ENCODE peak calls at places on chromosomes 5 and 9, in five cellular contexts. H is sigmoid colon, X is thyroid gland, N is IMR-90, O is A549. L is an unnamed sample. For H3K9me3, the result is how much of the 10 kb centered on the place peaks cover.

GRCh38 chr5:53616939-53617549 is 56.6 kb downstream of the NDUFS4 start:
- DNase-seq in N (peak), H (no peak), O (no peak), X (no peak), L (no peak)

GRCh38 chr9:133961226-133962165 is 30.6 kb downstream of the VAV2 start:
- DNase-seq in N (no peak), O (no peak), X (no peak), H (no peak), L (no peak)

GRCh38 chr5:31934156-31934555 is 240.0 kb downstream of the GOLPH3 start:
- DNase-seq in O (no peak), N (no peak), X (no peak), H (no peak), L (no peak)

GRCh38 chr5:367358-368130 is 46.0 kb downstream of the AHRR start:
- DNase-seq in O (no peak), N (no peak), X (no peak), H (no peak), L (no peak)

GRCh38 chr9:34929506-34930102 is 28.5 kb upstream of the PHF24 start:
- DNase-seq in H (no peak), N (peak), X (peak), O (peak), L (no peak)

GRCh38 chr9:33464045-33464636 is 9.6 kb downstream of the NOL6 start:
- DNase-seq in N (no peak), O (no peak), H (no peak), X (no peak), L (no peak)

GRCh38 chr9:109707355-109707754 is 72.6 kb upstream of the PALM2AKAP2 start:
- DNase-seq in O (no peak), H (no peak), N (no peak), X (no peak), L (peak)

GRCh38 chr9:132794730-132795380 is 83.2 kb downstream of the AK8 start:
- DNase-seq in H (no peak), N (no peak), X (no peak), O (no peak), L (no peak)

GRCh38 chr9:110170728-110171257 is 37.2 kb downstream of the C9orf152 start:
- DNase-seq in H (no peak), O (no peak), N (no peak), X (no peak), L (no peak)

GRCh38 chr9:121770415-121771273 is 119.2 kb downstream of the DAB2IP start:
- DNase-seq in O (no peak), H (peak), N (peak), X (peak), L (no peak)

GRCh38 chr9:124792976-124793594 is 16.2 kb downstream of the OLFML2A start:
- DNase-seq in X (peak), N (peak), H (no peak), O (no peak), L (peak)

GRCh38 chr9:27528278-27528885 is 1.2 kb downstream of the MOB3B start:
- DNase-seq in X (peak), N (peak), O (no peak), H (peak), L (peak)

GRCh38 chr9:27527702-27528277 is 1.8 kb downstream of the MOB3B start:
- DNase-seq in X (peak), N (no peak), O (no peak), H (no peak), L (no peak)

GRCh38 chr9:27528886-27529315 is 713 bp downstream of the MOB3B start:
- DNase-seq in X (peak), O (peak), H (peak), N (no peak), L (peak)

GRCh38 chr9:27530915-27531762 is 1.5 kb upstream of the MOB3B start:
- DNase-seq in N (no peak), H (no peak), X (no peak), O (no peak), L (no peak)

GRCh38 chr9:27529316-27530278 is at the start of gene MOB3B:
- DNase-seq in H (peak), N (peak), O (peak), X (peak), L (peak)
- TF ChIP-seq POLR2A in H (no peak), N (no peak), O (peak), X (no peak), L (peak)

DNA sequence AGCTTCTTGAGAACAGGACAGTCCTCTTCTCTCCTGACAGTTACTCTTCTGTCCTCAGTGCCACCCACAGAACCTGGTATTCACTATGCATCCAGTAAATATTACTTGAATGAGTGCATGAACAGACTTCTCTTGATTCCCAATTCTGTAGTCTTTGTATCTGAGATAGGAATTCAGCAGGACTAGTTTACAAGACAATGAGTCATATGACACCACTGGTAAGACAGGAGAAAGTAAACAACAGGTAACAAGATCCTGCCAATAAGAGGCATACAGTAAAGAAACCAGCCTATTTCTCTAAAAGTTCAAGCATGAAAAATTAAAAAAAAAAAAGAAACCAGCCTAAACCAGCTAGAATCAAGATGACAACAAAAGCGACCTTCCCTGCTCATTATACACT is 6.2 kb downstream of the ZNF883 start:
- DNase-seq in N (no peak), O (no peak), X (no peak), H (no peak), L (no peak)
- H3K9me3 ChIP-seq in N (under half), O (under half), X (under half), H (under half), L (under half)

GRCh38 chr9:88197781-88198345 is 59.6 kb upstream of the SPATA31C2 start:
- DNase-seq in X (no peak), N (peak), O (peak), H (no peak), L (no peak)

GRCh38 chr9:88198346-88198807 is 60.1 kb upstream of the SPATA31C2 start:
- DNase-seq in H (no peak), N (peak), X (no peak), O (peak), L (no peak)

GRCh38 chr9:88196456-88196855 is 58.2 kb upstream of the SPATA31C2 start:
- DNase-seq in X (no peak), N (no peak), H (no peak), O (no peak), L (no peak)

GRCh38 chr9:88193766-88194165 is 55.5 kb upstream of the SPATA31C2 start:
- DNase-seq in N (no peak), H (no peak), X (no peak), O (no peak), L (no peak)

DNA sequence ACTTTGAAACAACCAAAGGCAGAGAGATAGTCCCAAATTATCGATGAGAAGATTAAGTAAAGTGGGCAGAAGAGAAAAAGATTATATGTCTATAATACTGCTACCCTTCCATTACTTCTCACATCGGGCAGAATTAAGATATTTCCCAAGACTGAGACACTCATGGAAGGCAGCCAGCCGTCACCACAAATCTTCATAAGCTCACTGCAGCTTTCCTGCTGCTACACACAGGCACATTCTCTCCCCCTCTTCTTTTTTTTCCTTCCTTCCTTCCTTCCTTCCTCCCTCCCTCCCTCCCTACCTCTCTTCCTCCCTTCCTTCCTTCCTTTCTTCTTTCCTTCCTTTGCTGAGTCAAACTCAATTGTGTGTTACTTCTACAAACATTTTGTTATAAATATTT is 58.7 kb upstream of the SPATA31C2 start:
- DNase-seq in O (no peak), X (no peak), H (no peak), N (peak), L (no peak)
- H3K4me3 ChIP-seq in O (no peak), X (no peak), H (no peak), N (no peak), L (no peak)

GRCh38 chr5:154934881-154935280 is 3.1 kb downstream of the GEMIN5 start:
- DNase-seq in X (no peak), H (no peak), O (no peak), N (no peak), L (no peak)

GRCh38 chr5:154940375-154940771 is 500 bp upstream of the MRPL22 start:
- DNase-seq in H (no peak), N (no peak), O (no peak), X (no peak), L (no peak)

GRCh38 chr5:154937186-154937717 is 759 bp downstream of the GEMIN5 start:
- DNase-seq in H (no peak), N (peak), O (no peak), X (no peak), L (no peak)

GRCh38 chr5:154940772-154941620 is at the start of gene MRPL22:
- DNase-seq in H (peak), N (peak), X (peak), O (peak), L (peak)

GRCh38 chr5:154937718-154938466 is at the start of gene GEMIN5:
- DNase-seq in O (peak), N (peak), H (peak), X (peak), L (peak)
- TF ChIP-seq POLR2A in O (peak), N (no peak), H (peak), X (no peak), L (peak)

DNA sequence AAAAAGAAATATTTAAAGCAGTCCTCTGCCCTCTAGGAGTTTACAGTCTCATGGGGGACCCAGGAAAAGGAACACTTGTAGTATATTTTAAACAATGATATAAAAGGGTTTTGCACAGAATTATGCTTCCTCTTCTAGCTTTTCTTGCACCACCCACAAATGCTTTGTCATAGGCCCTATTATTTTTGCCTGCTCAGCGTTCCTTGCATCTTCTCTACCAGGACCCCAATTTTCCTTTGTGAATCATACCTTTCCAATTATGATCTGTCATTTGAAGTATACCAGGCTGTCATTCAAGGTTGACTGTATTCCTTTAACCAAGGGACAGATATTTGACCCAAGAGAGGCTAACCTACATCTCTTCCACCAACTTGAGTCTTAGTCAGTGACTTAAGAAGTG is 164.9 kb upstream of the CDKN2B start:
- DNase-seq in N (no peak), O (no peak), H (no peak), X (no peak), L (no peak)
- H3K9me3 ChIP-seq in N (under half), O (half or more), H (under half), X (under half), L (under half)

GRCh38 chr5:117041926-117042595 is 467.4 kb upstream of the SEMA6A start:
- DNase-seq in X (no peak), O (no peak), H (no peak), N (no peak), L (no peak)
- H3K4me3 ChIP-seq in X (no peak), O (no peak), H (no peak), N (no peak), L (no peak)